ENCODE peak calls at places on chromosome 4, in six cellular contexts. W is tibial artery; F is H9; J is cardiac muscle cell; S is CD8-positive, alpha-beta T cell; R is lower lobe of right lung. G is an unnamed sample. For H3K27me3, the result is how much of the 10 kb centered on the place peaks cover.

GRCh38 chr4:58149404-58150085 is 1039.4 kb upstream of the IGFBP7 start:
- DNase-seq in W (no peak), F (no peak), J (no peak), S (no peak), R (no peak), G (no peak)

GRCh38 chr4:6703786-6704185 is 5.9 kb downstream of the MRFAP1L1 start:
- DNase-seq in W (no peak), F (no peak), J (peak), S (no peak), R (no peak), G (no peak)

GRCh38 chr4:119906277-119906676 is 160.4 kb downstream of the MAD2L1 start:
- DNase-seq in W (no peak), F (no peak), J (no peak), S (no peak), R (no peak), G (no peak)

GRCh38 chr4:16224264-16224663 is 2.0 kb downstream of the TAPT1 start:
- DNase-seq in W (no peak), F (peak), J (no peak), S (no peak), R (no peak), G (no peak)

GRCh38 chr4:184787766-184788503 is 37.8 kb downstream of the ACSL1 start:
- DNase-seq in W (no peak), F (no peak), J (no peak), S (no peak), R (no peak), G (no peak)

GRCh38 chr4:151443777-151444176 is 34.8 kb downstream of the FHIP1A start:
- DNase-seq in W (no peak), F (no peak), J (no peak), S (no peak), R (no peak), G (no peak)

GRCh38 chr4:174553828-174554227 is 31.5 kb upstream of the HPGD start:
- DNase-seq in W (no peak), F (no peak), J (peak), S (no peak), R (no peak), G (no peak)

GRCh38 chr4:114597410-114598115 is 1.0 kb upstream of the UGT8 start:
- DNase-seq in W (no peak), F (no peak), J (no peak), S (no peak), R (no peak), G (no peak)

GRCh38 chr4:8896071-8896470 is 24.4 kb upstream of the HMX1 start:
- DNase-seq in W (no peak), F (no peak), J (no peak), S (no peak), R (no peak), G (no peak)
- H3K27me3 ChIP-seq in W (under half), F (under half), J (half or more), S (under half), R (half or more), G (under half)

GRCh38 chr4:176792348-176793059 is at the start of gene VEGFC:
- DNase-seq in W (peak), F (peak), J (peak), S (no peak), R (peak), G (no peak)

GRCh38 chr4:176794651-176795050 is 1.9 kb upstream of the VEGFC start:
- DNase-seq in W (no peak), F (no peak), J (no peak), S (no peak), R (no peak), G (no peak)

GRCh38 chr4:176793060-176793605 is 411 bp upstream of the VEGFC start:
- DNase-seq in W (no peak), F (no peak), J (no peak), S (no peak), R (no peak), G (no peak)

GRCh38 chr4:176794151-176794550 is 1.4 kb upstream of the VEGFC start:
- DNase-seq in W (no peak), F (no peak), J (peak), S (no peak), R (no peak), G (no peak)

DNA sequence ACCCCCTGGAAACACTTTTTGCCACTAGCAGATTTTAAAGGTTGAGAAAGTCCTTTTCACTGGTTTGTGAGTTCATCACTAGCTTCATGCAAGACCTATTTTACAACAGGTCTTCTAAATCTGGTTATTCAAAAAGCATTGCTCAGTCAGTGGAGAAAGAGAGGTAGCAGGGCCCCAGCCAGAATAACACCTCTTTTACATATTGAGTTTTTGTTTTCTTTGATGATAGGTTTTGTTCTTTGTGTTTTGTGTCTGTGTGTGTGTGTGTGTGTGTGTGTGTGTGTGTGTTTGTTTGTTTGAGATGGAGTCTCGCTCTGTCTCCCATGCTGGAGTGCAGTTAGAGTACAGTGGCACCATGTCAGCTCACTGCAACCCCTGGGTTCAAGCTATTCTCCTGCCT is 2.7 kb upstream of the VEGFC start:
- DNase-seq in W (no peak), F (no peak), J (no peak), S (no peak), R (no peak), G (no peak)
- H3K27ac ChIP-seq in W (no peak), F (no peak), J (no peak), S (no peak), R (no peak), G (no peak)

DNA sequence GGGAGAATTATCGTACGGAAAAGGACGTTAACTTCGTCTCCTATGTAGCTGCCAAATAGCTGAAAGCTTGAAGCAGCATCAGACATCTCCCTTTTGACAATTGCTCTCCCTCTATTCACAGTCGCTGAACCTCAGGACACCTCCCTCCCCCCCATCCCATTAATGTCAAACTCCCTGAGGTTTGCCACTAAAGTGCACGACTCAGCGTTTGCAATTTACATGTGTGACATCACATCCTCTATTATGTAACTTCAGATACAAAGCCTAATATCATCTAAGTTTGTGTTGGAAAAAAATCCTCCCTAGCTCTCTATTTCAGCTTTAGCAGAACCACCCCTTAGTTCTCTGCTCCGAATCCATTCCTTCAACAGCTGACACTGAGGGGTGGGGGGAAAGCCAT is 5.5 kb upstream of the NR3C2 start:
- DNase-seq in W (no peak), F (no peak), J (no peak), S (peak), R (no peak), G (peak)
- H3K27me3 ChIP-seq in W (under half), F (under half), J (half or more), S (under half), R (under half), G (under half)

DNA sequence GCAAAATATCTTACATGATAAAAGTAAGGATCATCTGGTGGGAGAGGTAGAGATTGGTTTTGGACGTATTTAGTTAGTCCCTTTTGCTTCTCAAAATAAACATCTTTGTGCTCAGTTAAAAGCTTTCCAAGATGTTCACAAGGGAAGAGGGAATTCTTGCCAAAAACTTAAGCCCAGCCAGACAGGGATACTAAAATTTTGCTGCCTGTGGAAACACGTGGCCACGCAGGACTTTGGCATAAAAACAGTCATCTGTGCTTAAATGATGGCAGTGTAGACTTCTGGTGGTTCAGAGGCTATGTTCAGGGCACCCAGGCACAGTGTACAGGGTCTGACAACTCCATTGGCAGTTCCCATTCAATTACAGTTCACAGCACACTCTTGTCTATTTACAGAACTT is 93.2 kb upstream of the JADE1 start:
- DNase-seq in W (peak), F (no peak), J (no peak), S (no peak), R (no peak), G (no peak)
- H3K27ac ChIP-seq in W (peak), F (no peak), J (no peak), S (no peak), R (no peak), G (no peak)

DNA sequence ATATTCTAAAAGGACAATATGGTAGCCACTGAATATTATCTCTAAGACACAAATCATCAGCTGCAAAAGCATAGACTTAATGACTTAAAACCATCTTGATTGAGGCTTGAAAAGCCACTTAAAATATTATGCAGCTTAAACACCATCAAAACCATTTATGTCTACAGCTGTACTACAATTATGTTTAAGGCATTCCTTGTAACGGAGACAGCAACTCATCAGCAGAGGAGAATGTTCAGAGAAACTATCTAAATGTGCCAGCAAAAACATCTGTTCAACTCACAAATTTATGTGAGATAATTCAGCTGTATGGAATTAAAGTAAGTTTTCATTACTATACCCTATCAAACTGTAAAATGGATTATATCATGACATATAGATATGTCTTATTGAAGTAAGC is 147.9 kb upstream of the CTSO start:
- DNase-seq in W (no peak), F (no peak), J (no peak), S (no peak), R (no peak), G (no peak)
- H3K27me3 ChIP-seq in W (under half), F (under half), J (under half), S (under half), R (under half), G (under half)

DNA sequence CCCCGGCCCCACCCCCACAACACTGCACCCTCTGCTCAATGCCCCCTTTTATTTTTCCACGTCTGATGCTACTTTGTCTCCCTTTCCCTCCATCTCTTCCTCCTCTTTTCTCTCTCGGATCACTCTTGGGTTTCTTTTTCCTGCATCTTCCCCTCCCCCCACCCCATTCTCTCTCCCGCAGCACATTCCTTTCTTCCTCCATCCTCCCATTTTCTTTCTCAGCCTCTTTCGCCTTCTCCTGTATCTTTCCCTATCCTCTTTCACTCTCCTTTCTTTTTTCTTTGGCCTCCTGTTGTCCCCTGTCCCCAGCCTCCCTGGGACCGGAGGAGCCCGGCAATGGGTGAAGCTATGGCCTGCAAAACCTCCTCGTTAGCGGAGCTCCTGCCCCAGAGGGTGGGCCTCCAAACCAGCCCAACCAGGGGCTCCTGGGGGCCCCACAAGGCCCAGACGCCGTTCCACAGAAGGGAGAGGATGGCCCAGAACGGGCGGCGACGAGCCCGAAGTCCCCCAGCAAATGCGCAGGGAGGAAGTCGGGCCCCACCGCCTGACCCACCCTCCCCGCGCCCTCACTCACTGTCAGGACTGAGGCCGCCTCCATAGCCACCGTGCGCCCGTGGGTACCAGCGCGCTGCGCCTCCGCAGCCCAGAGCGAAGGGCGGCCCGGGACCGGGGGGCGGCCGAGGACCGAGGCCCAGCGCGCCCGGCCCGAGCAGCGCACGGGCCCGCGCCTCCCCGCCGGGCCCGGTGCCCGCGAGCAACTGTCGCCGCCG is 807 bp downstream of the HMX1 start:
- DNase-seq in W (no peak), F (no peak), J (no peak), S (no peak), R (no peak), G (no peak)
- H3K27ac ChIP-seq in W (no peak), F (no peak), J (no peak), S (no peak), R (no peak), G (no peak)

DNA sequence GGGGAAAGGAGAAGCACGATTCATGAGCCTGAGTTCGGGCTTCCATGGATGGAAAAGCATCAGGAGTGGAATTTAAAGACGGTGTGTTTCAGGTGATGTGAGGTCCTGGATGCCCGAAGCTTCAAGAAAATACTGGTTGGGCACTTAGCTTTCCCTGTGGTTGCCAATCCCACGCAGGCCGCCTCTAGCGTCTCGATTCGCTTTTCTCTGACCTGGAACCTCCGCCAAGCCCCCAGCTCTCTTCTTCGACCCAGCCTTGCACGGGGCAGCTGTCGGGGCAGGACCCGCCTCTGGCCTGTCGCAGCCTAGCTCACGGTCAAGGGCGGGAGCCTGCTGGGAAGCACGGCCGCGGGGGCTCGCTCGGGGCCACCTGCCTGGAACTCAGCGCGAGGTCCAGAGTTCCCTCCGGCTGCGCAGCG is 308 bp upstream of the TLR2 start:
- DNase-seq in W (no peak), F (no peak), J (no peak), S (no peak), R (no peak), G (no peak)
- H3K27me3 ChIP-seq in W (under half), F (under half), J (under half), S (under half), R (under half), G (under half)

DNA sequence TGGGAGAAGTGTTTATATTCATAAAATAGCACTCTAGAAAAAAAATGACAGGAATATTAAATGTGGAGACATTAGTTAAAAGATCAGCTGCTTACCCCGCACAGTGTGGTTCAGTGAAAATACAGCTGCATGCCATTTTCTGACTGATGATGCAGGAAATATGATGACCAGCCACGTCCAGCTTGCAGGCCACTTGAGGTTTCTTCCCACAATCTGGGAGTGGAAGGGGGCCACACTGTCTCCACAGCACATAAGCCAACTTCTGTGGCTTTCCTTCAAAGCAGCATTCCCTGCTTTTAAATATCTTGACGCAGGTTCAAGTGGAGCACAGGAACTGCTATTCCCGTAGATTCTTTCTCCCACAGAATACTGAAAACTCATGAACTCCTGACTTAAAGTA is 173.4 kb upstream of the GALNT7 start:
- DNase-seq in W (no peak), F (no peak), J (no peak), S (no peak), R (no peak), G (no peak)
- H3K27ac ChIP-seq in W (no peak), F (no peak), J (no peak), S (no peak), R (no peak), G (no peak)

DNA sequence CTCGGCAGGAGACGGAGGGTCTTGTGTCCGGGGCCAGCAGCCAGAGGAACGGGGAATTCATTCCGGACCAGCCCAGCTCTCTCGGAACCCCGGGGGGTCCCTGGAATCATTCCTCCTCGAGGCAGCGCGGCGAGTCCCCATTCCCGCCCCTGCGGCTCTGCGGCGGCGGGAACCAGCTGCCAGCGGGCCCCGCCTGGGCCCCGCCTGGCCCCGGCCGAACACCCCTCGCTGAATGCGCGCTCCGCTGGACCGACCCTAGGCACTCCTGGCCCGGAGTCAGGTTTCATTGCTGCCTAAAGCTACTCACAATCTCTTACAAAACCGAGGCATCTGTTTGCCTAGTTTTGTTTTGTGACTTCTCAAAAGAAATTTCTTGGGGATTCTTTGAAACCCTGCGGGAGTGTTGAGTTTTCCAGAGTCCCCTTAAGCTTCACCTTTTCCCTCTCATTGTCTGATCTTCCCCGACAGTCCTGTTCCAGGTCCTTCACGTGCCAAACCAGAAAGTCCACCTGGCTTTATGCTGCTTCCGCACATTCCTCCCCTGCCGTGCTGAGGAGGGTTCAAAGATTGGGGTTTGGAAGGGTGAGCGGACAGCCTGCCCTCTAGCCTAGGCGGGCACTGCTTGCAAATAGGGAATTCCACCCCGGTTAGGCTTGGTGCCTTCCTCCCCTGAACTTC is 767 bp downstream of the ARHGAP10 start:
- DNase-seq in W (no peak), F (peak), J (peak), S (no peak), R (peak), G (no peak)
- H3K27me3 ChIP-seq in W (under half), F (under half), J (under half), S (under half), R (under half), G (under half)